ENCODE peak calls at places on chromosomes 13 and 19, in six cellular contexts. One of them, this sample, is unnamed.

GRCh38 chr13:80265348-80265747 is 75.6 kb downstream of the SPRY2 start:
- DNase-seq in cardiac fibroblast: no peak
- DNase-seq in Panc1: no peak
- DNase-seq in coronary artery: no peak
- DNase-seq in tibial nerve: no peak
- DNase-seq in lower lobe of right lung: no peak
- DNase-seq in this sample: no peak

GRCh38 chr19:27833031-27833430 is 1379.9 kb downstream of the UQCRFS1 start:
- DNase-seq in cardiac fibroblast: peak; percentile 7
- DNase-seq in Panc1: no peak
- DNase-seq in coronary artery: no peak
- DNase-seq in tibial nerve: no peak
- DNase-seq in lower lobe of right lung: no peak
- DNase-seq in this sample: no peak

GRCh38 chr13:63190742-63191141 is 1775.1 kb upstream of the PCDH20 start:
- DNase-seq in cardiac fibroblast: peak; percentile 38
- DNase-seq in Panc1: no peak
- DNase-seq in coronary artery: no peak
- DNase-seq in tibial nerve: no peak
- DNase-seq in lower lobe of right lung: no peak
- DNase-seq in this sample: no peak

GRCh38 chr19:35142531-35143230 is 374 bp upstream of the FXYD7 start:
- DNase-seq in cardiac fibroblast: no peak
- DNase-seq in Panc1: no peak
- DNase-seq in coronary artery: no peak
- DNase-seq in tibial nerve: no peak
- DNase-seq in lower lobe of right lung: no peak
- DNase-seq in this sample: no peak

GRCh38 chr19:53977991-53978731 is 13.3 kb upstream of the CACNG6 start:
- DNase-seq in cardiac fibroblast: peak; percentile 97
- DNase-seq in Panc1: peak; percentile 97
- DNase-seq in coronary artery: no peak
- DNase-seq in tibial nerve: no peak
- DNase-seq in lower lobe of right lung: peak; percentile 64
- DNase-seq in this sample: peak; percentile 59

GRCh38 chr19:29417048-29417447 is 108.7 kb upstream of the VSTM2B start:
- DNase-seq in cardiac fibroblast: no peak
- DNase-seq in Panc1: no peak
- DNase-seq in coronary artery: no peak
- DNase-seq in tibial nerve: no peak
- DNase-seq in lower lobe of right lung: no peak
- DNase-seq in this sample: no peak

GRCh38 chr13:40762849-40763248 is 8.1 kb downstream of the MRPS31 start:
- DNase-seq in cardiac fibroblast: no peak
- DNase-seq in Panc1: no peak
- DNase-seq in coronary artery: no peak
- DNase-seq in tibial nerve: no peak
- DNase-seq in lower lobe of right lung: no peak
- DNase-seq in this sample: no peak

GRCh38 chr19:32458500-32459123 is 53.0 kb downstream of the DPY19L3 start:
- DNase-seq in cardiac fibroblast: peak; percentile 49
- DNase-seq in Panc1: no peak
- DNase-seq in coronary artery: no peak
- DNase-seq in tibial nerve: no peak
- DNase-seq in lower lobe of right lung: no peak
- DNase-seq in this sample: no peak

GRCh38 chr13:112812306-112813034 is 122.6 kb downstream of the ATP11A start:
- DNase-seq in cardiac fibroblast: no peak
- DNase-seq in Panc1: no peak
- DNase-seq in coronary artery: no peak
- DNase-seq in tibial nerve: no peak
- DNase-seq in lower lobe of right lung: no peak
- DNase-seq in this sample: no peak

GRCh38 chr19:36054733-36055686 is at the start of gene WDR62:
- DNase-seq in cardiac fibroblast: no peak
- DNase-seq in Panc1: no peak
- DNase-seq in coronary artery: peak; percentile 95
- DNase-seq in tibial nerve: peak; percentile 86
- DNase-seq in lower lobe of right lung: peak; percentile 95
- DNase-seq in this sample: peak; percentile 96

GRCh38 chr13:111152836-111153235 is 37.7 kb downstream of the ARHGEF7 start:
- DNase-seq in cardiac fibroblast: no peak
- DNase-seq in Panc1: no peak
- DNase-seq in coronary artery: no peak
- DNase-seq in tibial nerve: no peak
- DNase-seq in lower lobe of right lung: no peak
- DNase-seq in this sample: no peak

GRCh38 chr19:48468806-48469055 is 438 bp upstream of the CYTH2 start:
- DNase-seq in cardiac fibroblast: no peak
- DNase-seq in Panc1: no peak
- DNase-seq in coronary artery: no peak
- DNase-seq in tibial nerve: no peak
- DNase-seq in lower lobe of right lung: no peak
- DNase-seq in this sample: no peak

GRCh38 chr13:25463496-25463895 is 91.7 kb downstream of the ATP8A2 start:
- DNase-seq in cardiac fibroblast: peak; percentile 11
- DNase-seq in Panc1: no peak
- DNase-seq in coronary artery: no peak
- DNase-seq in tibial nerve: no peak
- DNase-seq in lower lobe of right lung: no peak
- DNase-seq in this sample: no peak

GRCh38 chr19:9130965-9131364 is 4.2 kb upstream of the OR7G3 start:
- DNase-seq in cardiac fibroblast: no peak
- DNase-seq in Panc1: no peak
- DNase-seq in coronary artery: no peak
- DNase-seq in tibial nerve: no peak
- DNase-seq in lower lobe of right lung: no peak
- DNase-seq in this sample: no peak

GRCh38 chr13:33016414-33017409 is at the start of gene KL:
- DNase-seq in cardiac fibroblast: no peak
- DNase-seq in Panc1: no peak
- DNase-seq in coronary artery: no peak
- DNase-seq in tibial nerve: peak; percentile 22
- DNase-seq in lower lobe of right lung: peak; percentile 74
- DNase-seq in this sample: no peak

GRCh38 chr19:32061304-32061703 is 284.1 kb upstream of the ZNF507 start:
- DNase-seq in cardiac fibroblast: no peak
- DNase-seq in Panc1: no peak
- DNase-seq in coronary artery: no peak
- DNase-seq in tibial nerve: no peak
- DNase-seq in lower lobe of right lung: no peak
- DNase-seq in this sample: no peak

GRCh38 chr19:49071860-49072547 is 495 bp downstream of the KCNA7 start:
- DNase-seq in cardiac fibroblast: no peak
- DNase-seq in Panc1: no peak
- DNase-seq in coronary artery: no peak
- DNase-seq in tibial nerve: no peak
- DNase-seq in lower lobe of right lung: no peak
- DNase-seq in this sample: no peak

GRCh38 chr19:38318595-38319142 is 976 bp upstream of the KCNK6 start:
- DNase-seq in cardiac fibroblast: no peak
- DNase-seq in Panc1: no peak
- DNase-seq in coronary artery: peak; percentile 82
- DNase-seq in tibial nerve: no peak
- DNase-seq in lower lobe of right lung: no peak
- DNase-seq in this sample: no peak

GRCh38 chr13:64446372-64446771 is 2783.8 kb downstream of the PCDH9 start:
- DNase-seq in cardiac fibroblast: peak; percentile 35
- DNase-seq in Panc1: no peak
- DNase-seq in coronary artery: no peak
- DNase-seq in tibial nerve: no peak
- DNase-seq in lower lobe of right lung: no peak
- DNase-seq in this sample: no peak

GRCh38 chr13:36710396-36710795 is 36.6 kb downstream of the SERTM1 start:
- DNase-seq in cardiac fibroblast: no peak
- DNase-seq in Panc1: no peak
- DNase-seq in coronary artery: no peak
- DNase-seq in tibial nerve: no peak
- DNase-seq in lower lobe of right lung: no peak
- DNase-seq in this sample: no peak

GRCh38 chr13:37107868-37108267 is 2.4 kb upstream of the CSNK1A1L start:
- DNase-seq in cardiac fibroblast: no peak
- DNase-seq in Panc1: no peak
- DNase-seq in coronary artery: no peak
- DNase-seq in tibial nerve: no peak
- DNase-seq in lower lobe of right lung: no peak
- DNase-seq in this sample: no peak

GRCh38 chr13:34886987-34887386 is 55.1 kb upstream of the NBEA start:
- DNase-seq in cardiac fibroblast: no peak
- DNase-seq in Panc1: no peak
- DNase-seq in coronary artery: no peak
- DNase-seq in tibial nerve: no peak
- DNase-seq in lower lobe of right lung: no peak
- DNase-seq in this sample: no peak

GRCh38 chr13:34926513-34926912 is 15.6 kb upstream of the NBEA start:
- DNase-seq in cardiac fibroblast: peak; percentile 63
- DNase-seq in Panc1: no peak
- DNase-seq in coronary artery: no peak
- DNase-seq in tibial nerve: no peak
- DNase-seq in lower lobe of right lung: no peak
- DNase-seq in this sample: no peak

GRCh38 chr13:32824671-32825070 is 191.6 kb upstream of the KL start:
- DNase-seq in cardiac fibroblast: peak; percentile 94
- DNase-seq in Panc1: peak; percentile 74
- DNase-seq in coronary artery: no peak
- DNase-seq in tibial nerve: no peak
- DNase-seq in lower lobe of right lung: no peak
- DNase-seq in this sample: no peak

GRCh38 chr19:12260861-12261260 is 33.8 kb downstream of the ZNF44 start:
- DNase-seq in cardiac fibroblast: no peak
- DNase-seq in Panc1: no peak
- DNase-seq in coronary artery: no peak
- DNase-seq in tibial nerve: no peak
- DNase-seq in lower lobe of right lung: no peak
- DNase-seq in this sample: no peak

GRCh38 chr19:16365300-16365996 is 40.8 kb downstream of the KLF2 start:
- DNase-seq in cardiac fibroblast: no peak
- DNase-seq in Panc1: no peak
- DNase-seq in coronary artery: no peak
- DNase-seq in tibial nerve: no peak
- DNase-seq in lower lobe of right lung: peak; percentile 40
- DNase-seq in this sample: no peak
- H3K4me3 ChIP-seq in cardiac fibroblast: no peak overlapping the region
- H3K4me3 ChIP-seq in Panc1: no peak overlapping the region
- H3K4me3 ChIP-seq in coronary artery: no peak overlapping the region
- H3K4me3 ChIP-seq in tibial nerve: no peak overlapping the region
- H3K4me3 ChIP-seq in lower lobe of right lung: no peak overlapping the region
- H3K4me3 ChIP-seq in this sample: no peak overlapping the region

GRCh38 chr19:55366790-55367189 is 3.5 kb downstream of the IL11 start:
- DNase-seq in cardiac fibroblast: no peak
- DNase-seq in Panc1: no peak
- DNase-seq in coronary artery: no peak
- DNase-seq in tibial nerve: no peak
- DNase-seq in lower lobe of right lung: no peak
- DNase-seq in this sample: no peak

GRCh38 chr19:55362990-55363716 is at the start of gene GARIN5B:
- DNase-seq in cardiac fibroblast: no peak
- DNase-seq in Panc1: no peak
- DNase-seq in coronary artery: no peak
- DNase-seq in tibial nerve: no peak
- DNase-seq in lower lobe of right lung: no peak
- DNase-seq in this sample: no peak

GRCh38 chr19:55368106-55368505 is 2.2 kb downstream of the IL11 start:
- DNase-seq in cardiac fibroblast: no peak
- DNase-seq in Panc1: no peak
- DNase-seq in coronary artery: no peak
- DNase-seq in tibial nerve: no peak
- DNase-seq in lower lobe of right lung: no peak
- DNase-seq in this sample: no peak

GRCh38 chr19:55365922-55366321 is 2.9 kb upstream of the GARIN5B start:
- DNase-seq in cardiac fibroblast: no peak
- DNase-seq in Panc1: no peak
- DNase-seq in coronary artery: no peak
- DNase-seq in tibial nerve: no peak
- DNase-seq in lower lobe of right lung: no peak
- DNase-seq in this sample: no peak

DNA sequence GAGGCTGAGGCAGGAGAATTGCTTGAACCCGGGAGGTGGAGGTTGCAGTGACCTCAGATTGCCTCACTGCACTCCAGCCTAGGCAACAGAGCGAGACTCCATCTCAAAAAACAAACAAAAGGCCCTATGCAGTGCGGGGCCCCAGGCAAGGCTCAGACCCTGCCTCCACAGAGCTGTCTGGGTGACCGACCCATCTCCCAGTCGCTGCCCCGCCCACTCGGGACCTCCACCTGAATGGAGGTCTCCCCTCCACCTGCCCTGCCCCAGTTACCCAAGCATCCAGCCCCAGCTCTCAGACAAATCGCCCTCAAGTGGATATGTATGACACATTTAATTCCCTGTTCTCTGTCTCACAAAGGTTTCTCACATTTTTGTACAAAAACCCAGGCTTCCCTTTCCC is 2.2 kb upstream of the GARIN5B start:
- DNase-seq in cardiac fibroblast: no peak
- DNase-seq in Panc1: no peak
- DNase-seq in coronary artery: no peak
- DNase-seq in tibial nerve: no peak
- DNase-seq in lower lobe of right lung: no peak
- DNase-seq in this sample: no peak
- H3K4me3 ChIP-seq in cardiac fibroblast: no peak overlapping the region
- H3K4me3 ChIP-seq in Panc1: no peak overlapping the region
- H3K4me3 ChIP-seq in coronary artery: no peak overlapping the region
- H3K4me3 ChIP-seq in tibial nerve: no peak overlapping the region
- H3K4me3 ChIP-seq in lower lobe of right lung: no peak overlapping the region
- H3K4me3 ChIP-seq in this sample: no peak overlapping the region

GRCh38 chr13:87680298-87680697 is 9.1 kb downstream of the SLITRK5 start:
- DNase-seq in cardiac fibroblast: no peak
- DNase-seq in Panc1: no peak
- DNase-seq in coronary artery: no peak
- DNase-seq in tibial nerve: no peak
- DNase-seq in lower lobe of right lung: no peak
- DNase-seq in this sample: no peak
- H3K4me3 ChIP-seq in cardiac fibroblast: no peak overlapping the region
- H3K4me3 ChIP-seq in Panc1: no peak overlapping the region
- H3K4me3 ChIP-seq in coronary artery: no peak overlapping the region
- H3K4me3 ChIP-seq in tibial nerve: no peak overlapping the region
- H3K4me3 ChIP-seq in lower lobe of right lung: no peak overlapping the region
- H3K4me3 ChIP-seq in this sample: no peak overlapping the region

DNA sequence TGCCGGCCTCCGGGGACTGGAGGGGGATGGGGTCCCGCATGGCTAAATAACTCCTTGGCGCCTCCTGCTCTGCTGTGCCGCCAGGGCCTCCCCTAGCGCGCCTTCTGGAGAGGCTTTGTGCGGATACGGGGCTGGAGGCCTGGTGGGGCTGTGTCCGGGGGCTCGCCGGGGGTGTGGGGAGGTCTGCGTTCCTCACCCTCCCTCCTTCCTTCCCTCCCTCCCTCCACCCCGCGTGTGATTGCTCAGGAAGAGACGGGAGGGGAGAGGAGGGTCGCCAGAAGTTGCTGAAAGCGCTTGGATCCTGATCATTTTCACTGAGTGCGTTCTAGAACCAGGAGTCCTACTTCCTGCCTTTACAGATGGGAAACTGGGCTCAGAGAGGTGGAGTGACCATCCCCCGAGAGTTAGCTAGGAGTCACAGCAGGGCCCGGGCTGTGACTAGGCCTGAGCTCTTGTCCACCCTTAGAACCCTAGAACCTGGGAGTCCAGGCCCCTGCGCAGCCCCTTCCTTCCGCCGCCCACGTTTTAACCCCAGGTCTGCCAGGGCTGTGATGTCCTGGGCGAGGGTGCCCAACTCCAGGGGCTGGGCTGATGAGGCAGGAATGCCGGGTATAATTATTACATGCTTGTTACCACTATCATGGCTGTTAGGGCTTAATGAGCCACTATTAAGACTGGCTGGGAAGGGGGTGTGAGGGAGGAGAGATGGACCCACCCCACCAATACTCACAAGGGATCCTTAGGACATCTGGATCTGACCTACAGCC is 782 bp upstream of the JUND start:
- DNase-seq in cardiac fibroblast: no peak
- DNase-seq in Panc1: no peak
- DNase-seq in coronary artery: no peak
- DNase-seq in tibial nerve: no peak
- DNase-seq in lower lobe of right lung: no peak
- DNase-seq in this sample: no peak
- H3K4me3 ChIP-seq in cardiac fibroblast: peak overlapping the region; percentile 45
- H3K4me3 ChIP-seq in Panc1: peak overlapping the region; percentile 63
- H3K4me3 ChIP-seq in coronary artery: peak overlapping the region; percentile 93
- H3K4me3 ChIP-seq in tibial nerve: peak overlapping the region; percentile 47
- H3K4me3 ChIP-seq in lower lobe of right lung: peak overlapping the region; percentile 59
- H3K4me3 ChIP-seq in this sample: peak overlapping the region; percentile 68

This sample was measured in dorsolateral prefrontal cortex.